ENCODE peak calls at places on chromosome 15, in six cellular contexts. B, E, W, Z, V and O are unnamed samples.

GRCh38 chr15:79193157-79193948 is 89.2 kb upstream of the ANKRD34C start:
- DNase-seq in B (no peak), E (no peak), W (no peak), Z (no peak), V (no peak), O (no peak)

GRCh38 chr15:67547064-67547463 is 4.6 kb downstream of the MAP2K5 start:
- DNase-seq in B (no peak), E (no peak), W (no peak), Z (no peak), V (no peak), O (no peak)

GRCh38 chr15:85564686-85565085 is 184.3 kb downstream of the AKAP13 start:
- DNase-seq in B (no peak), E (no peak), W (no peak), Z (no peak), V (no peak), O (no peak)

GRCh38 chr15:68640791-68641331 is 62.1 kb downstream of the CORO2B start:
- DNase-seq in B (no peak), E (no peak), W (no peak), Z (no peak), V (no peak), O (no peak)

GRCh38 chr15:50390549-50391264 is 33.5 kb upstream of the USP8 start:
- DNase-seq in B (no peak), E (no peak), W (no peak), Z (no peak), V (no peak), O (no peak)

GRCh38 chr15:69031013-69032001 is 16.8 kb downstream of the NOX5 start:
- DNase-seq in B (no peak), E (peak), W (peak), Z (peak), V (peak), O (no peak)

GRCh38 chr15:22871481-22872076 is 33.1 kb downstream of the NIPA2 start:
- DNase-seq in B (no peak), E (no peak), W (no peak), Z (no peak), V (no peak), O (no peak)

GRCh38 chr15:67743558-67743957 is 81.8 kb upstream of the SKOR1 start:
- DNase-seq in B (no peak), E (no peak), W (no peak), Z (no peak), V (no peak), O (no peak)

GRCh38 chr15:30992465-30992864 is 1.0 kb upstream of the MTMR10 start:
- DNase-seq in B (no peak), E (no peak), W (no peak), Z (no peak), V (no peak), O (no peak)

GRCh38 chr15:35129361-35129760 is 44.3 kb upstream of the NANOGP8 start:
- DNase-seq in B (no peak), E (no peak), W (no peak), Z (no peak), V (no peak), O (no peak)

GRCh38 chr15:64456634-64457108 is 3.7 kb upstream of the ZNF609 start:
- DNase-seq in B (no peak), E (no peak), W (no peak), Z (no peak), V (no peak), O (no peak)

GRCh38 chr15:24865300-24865699 is 89.5 kb upstream of the SNRPN start:
- DNase-seq in B (no peak), E (no peak), W (no peak), Z (no peak), V (no peak), O (no peak)

GRCh38 chr15:62844564-62845235 is 197.8 kb upstream of the TPM1 start:
- DNase-seq in B (no peak), E (no peak), W (no peak), Z (no peak), V (no peak), O (no peak)

GRCh38 chr15:84400017-84400740 is 164.6 kb downstream of the GOLGA6L4 start:
- DNase-seq in B (no peak), E (no peak), W (no peak), Z (no peak), V (no peak), O (no peak)

GRCh38 chr15:40430271-40430805 is 10.4 kb upstream of the BAHD1 start:
- DNase-seq in B (no peak), E (no peak), W (peak), Z (no peak), V (no peak), O (no peak)

GRCh38 chr15:66356069-66356358 is 471 bp downstream of the TIPIN start:
- DNase-seq in B (no peak), E (no peak), W (no peak), Z (no peak), V (no peak), O (no peak)

GRCh38 chr15:51971353-51972133 is at the start of gene LEO1:
- DNase-seq in B (peak), E (peak), W (peak), Z (peak), V (peak), O (peak)
- TF ChIP-seq CTCF in B (no peak), E (peak), W (peak), Z (no peak), V (peak), O (no peak)

DNA sequence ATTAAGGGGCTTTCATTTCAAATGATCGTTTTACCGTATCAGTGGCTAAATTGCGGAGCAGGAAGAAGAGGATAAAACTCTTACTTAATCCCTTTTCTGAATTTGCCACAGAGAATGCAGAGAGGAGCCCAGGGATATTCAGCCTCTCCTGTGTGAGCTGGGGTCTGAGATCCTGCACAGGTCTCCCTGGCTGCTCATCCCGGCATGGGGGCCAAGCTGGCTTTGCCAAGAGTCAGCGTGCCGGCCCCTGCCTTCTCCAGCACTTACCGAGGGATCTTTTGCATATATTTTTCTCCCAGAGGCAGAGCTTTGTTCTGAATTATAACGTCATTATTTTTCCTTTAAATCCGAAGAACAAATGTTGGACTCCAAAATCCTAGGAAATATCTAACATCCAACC is 239.6 kb upstream of the THBS1 start:
- DNase-seq in B (no peak), E (no peak), W (no peak), Z (no peak), V (no peak), O (no peak)
- TF ChIP-seq CTCF in B (no peak), E (no peak), W (no peak), Z (no peak), V (no peak), O (no peak)

DNA sequence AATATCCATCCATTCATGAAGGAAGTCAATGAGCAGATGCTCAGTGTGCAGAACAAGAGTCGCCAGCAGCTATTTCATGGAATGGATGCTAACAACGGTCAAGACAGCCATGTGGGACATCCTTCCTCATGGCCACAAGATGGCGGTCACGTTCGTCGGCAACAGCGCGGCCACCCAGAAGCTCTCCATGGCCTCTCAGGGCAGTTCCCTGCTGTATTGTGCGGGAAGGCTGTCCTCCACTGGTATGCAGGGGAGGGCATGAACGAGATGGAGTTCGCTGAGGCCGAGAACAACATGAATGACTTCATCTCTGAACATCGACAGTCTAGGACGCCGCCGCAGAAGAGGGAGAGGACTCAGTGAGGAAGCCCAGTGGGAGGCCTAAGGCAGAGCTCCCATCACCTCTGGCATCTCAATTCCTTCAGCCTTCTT is 208.3 kb downstream of the TJP1 start:
- DNase-seq in B (no peak), E (no peak), W (peak), Z (peak), V (no peak), O (no peak)
- TF ChIP-seq CTCF in B (no peak), E (no peak), W (no peak), Z (peak), V (peak), O (no peak)

GRCh38 chr15:93028111-93028631 is 60.8 kb downstream of the RGMA start:
- DNase-seq in B (no peak), E (no peak), W (no peak), Z (no peak), V (no peak), O (no peak)
- TF ChIP-seq CTCF in B (no peak), E (no peak), W (no peak), Z (no peak), V (no peak), O (no peak)

DNA sequence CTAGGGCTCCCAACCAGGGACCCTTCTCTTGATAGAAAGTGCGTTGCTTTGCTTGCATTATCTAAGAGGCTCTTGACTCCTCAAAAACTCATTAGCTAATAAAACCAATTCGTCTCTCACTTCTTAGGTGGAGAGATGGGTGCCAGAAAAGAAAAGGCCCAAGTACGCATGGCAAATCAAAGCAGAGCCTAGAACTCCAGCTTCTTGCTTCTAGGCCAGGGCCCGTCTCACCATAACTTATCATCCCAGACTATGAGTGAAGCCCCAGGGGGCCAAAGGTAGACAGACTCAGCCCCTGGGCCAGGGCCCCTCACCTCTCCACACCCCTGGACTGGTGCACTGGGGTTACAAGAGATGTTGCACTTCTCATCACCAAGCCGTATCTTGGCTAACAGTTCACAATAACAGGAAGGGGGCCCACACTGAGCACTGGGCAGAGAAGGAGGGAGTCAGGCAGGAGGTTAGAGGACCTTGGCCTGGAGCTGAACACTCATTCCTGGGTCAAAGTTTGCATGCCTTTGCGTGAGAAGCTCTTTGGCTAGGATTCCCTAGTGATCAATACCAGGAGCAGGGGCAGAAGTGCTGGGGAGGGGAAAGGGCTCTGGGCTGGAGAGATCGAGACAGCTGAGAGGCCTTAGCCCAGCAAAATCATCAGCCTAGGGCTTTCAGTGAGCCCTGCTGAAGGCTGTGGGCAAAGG is 5.4 kb upstream of the CYP1A1 start:
- DNase-seq in B (no peak), E (no peak), W (no peak), Z (no peak), V (peak), O (no peak)
- TF ChIP-seq CTCF in B (no peak), E (no peak), W (no peak), Z (no peak), V (no peak), O (no peak)

GRCh38 chr15:77657629-77658238 is 25.0 kb upstream of the LINGO1 start:
- DNase-seq in B (no peak), E (no peak), W (no peak), Z (no peak), V (no peak), O (no peak)

GRCh38 chr15:77659350-77660321 is 26.9 kb upstream of the LINGO1 start:
- DNase-seq in B (peak), E (no peak), W (peak), Z (peak), V (peak), O (no peak)

GRCh38 chr15:77656294-77656693 is 23.6 kb upstream of the LINGO1 start:
- DNase-seq in B (no peak), E (no peak), W (no peak), Z (no peak), V (no peak), O (no peak)

GRCh38 chr15:77653832-77654480 is 21.2 kb upstream of the LINGO1 start:
- DNase-seq in B (no peak), E (no peak), W (no peak), Z (no peak), V (no peak), O (no peak)

GRCh38 chr15:77654975-77655374 is 22.3 kb upstream of the LINGO1 start:
- DNase-seq in B (no peak), E (no peak), W (peak), Z (peak), V (no peak), O (no peak)
- TF ChIP-seq CTCF in B (no peak), E (no peak), W (peak), Z (peak), V (peak), O (no peak)